ENCODE peak calls at places on chromosomes 6 and 20, in five cellular contexts. Q, M, R, C and E are unnamed samples.

GRCh38 chr20:55386686-55387085 is 618.6 kb downstream of the CBLN4 start:
- DNase-seq in Q (no peak), M (no peak), R (no peak), C (no peak), E (no peak)

GRCh38 chr6:8958894-8959511 is 523.7 kb upstream of the SLC35B3 start:
- DNase-seq in Q (no peak), M (no peak), R (no peak), C (no peak), E (no peak)

GRCh38 chr6:165227644-165228329 is 81.6 kb downstream of the C6orf118 start:
- DNase-seq in Q (no peak), M (no peak), R (no peak), C (no peak), E (no peak)

GRCh38 chr6:157570752-157571151 is 189.8 kb downstream of the ZDHHC14 start:
- DNase-seq in Q (no peak), M (no peak), R (no peak), C (no peak), E (no peak)

GRCh38 chr6:31394381-31394780 is 9.0 kb upstream of the MICA start:
- DNase-seq in Q (no peak), M (no peak), R (no peak), C (no peak), E (no peak)

GRCh38 chr6:109303647-109304283 is 78.5 kb downstream of the CD164 start:
- DNase-seq in Q (no peak), M (no peak), R (no peak), C (no peak), E (no peak)

GRCh38 chr20:43515628-43516027 is 8.1 kb downstream of the L3MBTL1 start:
- DNase-seq in Q (no peak), M (no peak), R (no peak), C (peak), E (no peak)

GRCh38 chr6:139219271-139219729 is 72.5 kb downstream of the TXLNB start:
- DNase-seq in Q (peak), M (peak), R (peak), C (peak), E (peak)

GRCh38 chr6:163579880-163580295 is 165.4 kb downstream of the QKI start:
- DNase-seq in Q (no peak), M (no peak), R (no peak), C (no peak), E (no peak)

GRCh38 chr20:63947638-63948456 is 8.4 kb downstream of the UCKL1 start:
- DNase-seq in Q (peak), M (no peak), R (no peak), C (no peak), E (no peak)

GRCh38 chr6:44627091-44627878 is 239.8 kb downstream of the CDC5L start:
- DNase-seq in Q (no peak), M (no peak), R (no peak), C (no peak), E (no peak)

GRCh38 chr6:11202513-11203305 is 29.8 kb downstream of the NEDD9 start:
- DNase-seq in Q (peak), M (no peak), R (no peak), C (peak), E (no peak)

GRCh38 chr6:14091329-14091978 is 26.1 kb upstream of the CD83 start:
- DNase-seq in Q (no peak), M (no peak), R (no peak), C (no peak), E (no peak)

GRCh38 chr6:75609639-75610590 is 8.2 kb downstream of the SENP6 start:
- DNase-seq in Q (no peak), M (no peak), R (no peak), C (no peak), E (no peak)

GRCh38 chr6:44342489-44342888 is at the start of gene SPATS1:
- DNase-seq in Q (no peak), M (no peak), R (no peak), C (peak), E (no peak)

GRCh38 chr20:53598140-53599038 is 4.8 kb upstream of the ZNF217 start:
- DNase-seq in Q (no peak), M (no peak), R (no peak), C (no peak), E (no peak)

GRCh38 chr20:61815678-61816077 is 250.0 kb downstream of the TAF4 start:
- DNase-seq in Q (no peak), M (no peak), R (no peak), C (no peak), E (no peak)

GRCh38 chr20:1178103-1178502 is 6.7 kb downstream of the TMEM74B start:
- DNase-seq in Q (no peak), M (no peak), R (no peak), C (no peak), E (no peak)

GRCh38 chr6:84842526-84843161 is 78.2 kb upstream of the TBX18 start:
- DNase-seq in Q (no peak), M (no peak), R (no peak), C (no peak), E (no peak)

GRCh38 chr6:129490551-129491245 is 219.3 kb downstream of the ARHGAP18 start:
- DNase-seq in Q (no peak), M (peak), R (no peak), C (no peak), E (peak)

GRCh38 chr6:133368664-133369063 is 127.5 kb downstream of the EYA4 start:
- DNase-seq in Q (no peak), M (no peak), R (no peak), C (no peak), E (no peak)

GRCh38 chr20:50285376-50286173 is 94.9 kb downstream of the CEBPB start:
- DNase-seq in Q (no peak), M (peak), R (no peak), C (no peak), E (no peak)

GRCh38 chr20:38125157-38126056 is 39.7 kb downstream of the TGM2 start:
- DNase-seq in Q (no peak), M (no peak), R (no peak), C (peak), E (no peak)

GRCh38 chr6:14037402-14038277 is 79.9 kb upstream of the CD83 start:
- DNase-seq in Q (no peak), M (no peak), R (no peak), C (no peak), E (no peak)

GRCh38 chr6:68901044-68901443 is 266.0 kb downstream of the ADGRB3 start:
- DNase-seq in Q (no peak), M (no peak), R (no peak), C (no peak), E (no peak)

GRCh38 chr6:41200901-41201783 is at the start of gene TREML2:
- DNase-seq in Q (no peak), M (no peak), R (no peak), C (no peak), E (no peak)

GRCh38 chr6:39361657-39362486 is 39.4 kb upstream of the KCNK16 start:
- DNase-seq in Q (peak), M (no peak), R (peak), C (peak), E (no peak)

GRCh38 chr6:157571995-157572394 is 191.0 kb downstream of the ZDHHC14 start:
- DNase-seq in Q (no peak), M (no peak), R (no peak), C (no peak), E (no peak)

GRCh38 chr6:33088258-33088930 is 12.6 kb downstream of the HLA-DPB1 start:
- DNase-seq in Q (no peak), M (no peak), R (no peak), C (no peak), E (no peak)

GRCh38 chr6:100382031-100382430 is 82.7 kb downstream of the SIM1 start:
- DNase-seq in Q (no peak), M (no peak), R (no peak), C (no peak), E (no peak)